ENCODE peak calls at places on chromosomes 13 and 19, in nine cellular contexts. F, U, S, E, J, L, K, G and A are unnamed samples.

GRCh38 chr13:89943139-89943538 is 1404.3 kb upstream of the MIR17HG start:
- DNase-seq in S (no peak), F (no peak), J (no peak), E (no peak), K (no peak), L (no peak), U (no peak), G (no peak), A (no peak)

GRCh38 chr13:83065136-83065535 is 817.1 kb downstream of the SLITRK1 start:
- DNase-seq in U (peak; percentile 71), S (no peak), E (peak; percentile 14), G (peak; percentile 93), J (peak; percentile 66), K (peak; percentile 74), L (no peak), F (peak; percentile 93), A (no peak)

GRCh38 chr19:21751379-21751778 is 16.0 kb downstream of the ZNF100 start:
- DNase-seq in F (no peak), J (peak; percentile 66), E (peak; percentile 24), U (peak; percentile 16), G (no peak), S (no peak), K (no peak), L (no peak), A (peak; percentile 32)

GRCh38 chr19:41265376-41266153 is 1.4 kb downstream of the HNRNPUL1 start:
- DNase-seq in E (peak; percentile 29), J (peak; percentile 42), L (no peak), K (no peak), G (peak; percentile 65), U (no peak), S (peak; percentile 26), F (no peak), A (peak; percentile 13)

GRCh38 chr19:10230904-10231623 is at the start of gene S1PR2:
- DNase-seq in U (no peak), G (peak; percentile 83), L (peak; percentile 68), J (peak; percentile 64), K (peak; percentile 88), F (no peak), S (peak; percentile 55), E (peak; percentile 94), A (peak; percentile 87)

GRCh38 chr19:12155324-12155723 is 1.2 kb downstream of the ZNF625 start:
- DNase-seq in L (no peak), K (no peak), F (no peak), G (no peak), E (peak; percentile 9), U (no peak), J (no peak), S (no peak), A (no peak)

GRCh38 chr19:2537544-2537943 is 61.6 kb downstream of the GADD45B start:
- DNase-seq in F (no peak), L (no peak), S (no peak), E (no peak), J (no peak), G (no peak), U (no peak), K (no peak), A (no peak)

GRCh38 chr13:112454648-112455334 is 78.6 kb downstream of the SPACA7 start:
- DNase-seq in E (no peak), F (peak; percentile 81), J (no peak), G (no peak), S (no peak), U (no peak), L (no peak), K (no peak), A (no peak)

GRCh38 chr19:35322014-35322413 is 7.0 kb upstream of the CD22 start:
- DNase-seq in E (no peak), U (no peak), G (no peak), K (no peak), L (no peak), S (no peak), J (no peak), F (no peak), A (no peak)

GRCh38 chr19:54704928-54705327 is 19.3 kb upstream of the KIR3DL3 start:
- DNase-seq in U (no peak), G (no peak), L (no peak), S (no peak), K (no peak), J (no peak), F (no peak), E (no peak), A (no peak)

GRCh38 chr19:46998445-46999142 is 21.0 kb upstream of the NPAS1 start:
- DNase-seq in S (no peak), E (no peak), G (no peak), L (no peak), F (no peak), J (no peak), K (no peak), U (no peak), A (no peak)

GRCh38 chr19:3482507-3483225 is 575 bp downstream of the SMIM44 start:
- DNase-seq in K (no peak), G (no peak), S (no peak), F (no peak), L (no peak), U (no peak), E (peak; percentile 57), J (no peak), A (no peak)

GRCh38 chr13:42073683-42074082 is 25.2 kb downstream of the DGKH start:
- DNase-seq in F (no peak), K (no peak), U (no peak), L (no peak), E (no peak), G (no peak), J (peak; percentile 23), S (no peak), A (no peak)

GRCh38 chr19:44741841-44742352 is 6.6 kb upstream of the BCL3 start:
- DNase-seq in L (no peak), F (peak; percentile 99), K (peak; percentile 98), E (peak; percentile 96), U (peak; percentile 99), G (peak; percentile 100), S (peak; percentile 74), J (peak; percentile 99), A (peak; percentile 97)

GRCh38 chr19:27745978-27746542 is 1466.9 kb downstream of the UQCRFS1 start:
- DNase-seq in S (no peak), K (peak; percentile 17), G (no peak), F (peak; percentile 60), L (no peak), J (no peak), U (no peak), E (no peak), A (no peak)